ENCODE peak calls at places on chromosomes 11 and 22, in ten cellular contexts. Q is GM23338, J is tibial nerve, F is right lobe of liver, U is fibroblast of lung, K is HCT116, R is fibroblast of the aortic adventitia, A is AG10803, E is lower leg skin, V is NB4. D is an unnamed sample.

GRCh38 chr11:64870893-64871849 is 7.2 kb downstream of the EHD1 start:
- DNase-seq in E (no peak), V (no peak), U (no peak), K (no peak), Q (no peak), R (no peak), A (no peak), F (no peak), J (no peak), D (no peak)

GRCh38 chr11:36509265-36509664 is 807 bp downstream of the TRAF6 start:
- DNase-seq in U (peak; percentile 27), Q (peak; percentile 35), F (no peak), E (no peak), R (peak; percentile 41), V (peak; percentile 37), K (no peak), J (no peak), A (peak; percentile 11), D (no peak)

GRCh38 chr11:90223248-90223585 is 368 bp upstream of the CHORDC1 start:
- DNase-seq in V (no peak), Q (no peak), U (no peak), E (no peak), A (no peak), R (no peak), J (no peak), F (no peak), K (no peak), D (no peak)

GRCh38 chr11:37505406-37505805 is 907.4 kb upstream of the RAG2 start:
- DNase-seq in R (no peak), E (no peak), J (no peak), A (no peak), V (no peak), Q (peak; percentile 1), F (no peak), U (no peak), K (no peak), D (no peak)

GRCh38 chr11:130772266-130773227 is 143.7 kb downstream of the SNX19 start:
- DNase-seq in E (no peak), J (peak; percentile 47), U (peak; percentile 99), R (peak; percentile 98), Q (no peak), V (peak; percentile 41), A (peak; percentile 97), F (no peak), K (no peak), D (peak; percentile 92)

GRCh38 chr22:34526681-34527080 is 539.3 kb upstream of the ISX start:
- DNase-seq in A (no peak), F (no peak), J (no peak), V (no peak), U (no peak), K (no peak), E (no peak), R (no peak), Q (no peak), D (no peak)

GRCh38 chr11:118610773-118611432 is 3.5 kb downstream of the PHLDB1 start:
- DNase-seq in A (peak; percentile 61), V (peak; percentile 79), K (no peak), R (peak; percentile 64), J (peak; percentile 86), E (peak; percentile 96), U (peak; percentile 65), Q (peak; percentile 94), F (peak; percentile 87), D (no peak)

GRCh38 chr22:26852176-26852575 is 194.8 kb downstream of the MIAT start:
- DNase-seq in E (peak; percentile 15), V (peak; percentile 15), K (no peak), F (no peak), Q (peak; percentile 89), U (no peak), J (no peak), A (no peak), R (no peak), D (no peak)

GRCh38 chr11:44726278-44727113 is at the start of gene TSPAN18:
- DNase-seq in Q (peak; percentile 78), A (no peak), E (no peak), J (no peak), F (no peak), K (no peak), R (no peak), U (no peak), V (peak; percentile 36), D (no peak)

GRCh38 chr11:25938952-25939351 is 393.0 kb upstream of the ANO3 start:
- DNase-seq in J (no peak), V (no peak), K (no peak), F (no peak), U (no peak), Q (peak; percentile 67), R (no peak), E (no peak), A (no peak), D (no peak)

GRCh38 chr11:132184079-132184478 is 813.7 kb downstream of the NTM start:
- DNase-seq in K (no peak), Q (peak; percentile 11), A (no peak), J (no peak), F (no peak), E (no peak), R (no peak), V (no peak), U (no peak), D (no peak)

DNA sequence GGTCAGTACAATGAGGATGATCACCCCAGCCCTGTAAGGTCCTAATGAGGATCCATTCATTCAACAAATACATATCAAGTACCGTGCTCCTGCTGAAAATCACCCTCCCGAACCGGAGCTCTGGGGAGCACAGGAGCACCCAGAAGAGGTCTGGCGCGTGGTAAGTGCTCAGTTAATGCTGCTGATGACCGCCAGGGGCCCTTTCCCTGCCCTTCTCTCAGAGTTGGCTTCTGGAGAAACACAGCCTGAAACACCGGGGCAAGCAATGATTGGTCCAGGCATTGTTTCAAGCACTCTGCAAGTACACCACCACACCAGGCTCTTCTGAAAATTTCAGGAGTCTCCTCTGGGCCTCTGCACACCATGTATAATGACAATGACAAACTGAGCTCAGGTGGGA is 3.8 kb upstream of the CCDC86 start:
- DNase-seq in R (peak; percentile 25), Q (peak; percentile 76), J (no peak), U (peak; percentile 34), A (peak; percentile 18), F (no peak), E (no peak), V (no peak), K (peak; percentile 10), D (no peak)
- TF ChIP-seq CTCF in R (peak; percentile 38), Q (peak; percentile 65), J (no peak), U (peak; percentile 49), A (peak; percentile 39), F (no peak), E (no peak), V (no peak), K (no peak), D (peak; percentile 26)

DNA sequence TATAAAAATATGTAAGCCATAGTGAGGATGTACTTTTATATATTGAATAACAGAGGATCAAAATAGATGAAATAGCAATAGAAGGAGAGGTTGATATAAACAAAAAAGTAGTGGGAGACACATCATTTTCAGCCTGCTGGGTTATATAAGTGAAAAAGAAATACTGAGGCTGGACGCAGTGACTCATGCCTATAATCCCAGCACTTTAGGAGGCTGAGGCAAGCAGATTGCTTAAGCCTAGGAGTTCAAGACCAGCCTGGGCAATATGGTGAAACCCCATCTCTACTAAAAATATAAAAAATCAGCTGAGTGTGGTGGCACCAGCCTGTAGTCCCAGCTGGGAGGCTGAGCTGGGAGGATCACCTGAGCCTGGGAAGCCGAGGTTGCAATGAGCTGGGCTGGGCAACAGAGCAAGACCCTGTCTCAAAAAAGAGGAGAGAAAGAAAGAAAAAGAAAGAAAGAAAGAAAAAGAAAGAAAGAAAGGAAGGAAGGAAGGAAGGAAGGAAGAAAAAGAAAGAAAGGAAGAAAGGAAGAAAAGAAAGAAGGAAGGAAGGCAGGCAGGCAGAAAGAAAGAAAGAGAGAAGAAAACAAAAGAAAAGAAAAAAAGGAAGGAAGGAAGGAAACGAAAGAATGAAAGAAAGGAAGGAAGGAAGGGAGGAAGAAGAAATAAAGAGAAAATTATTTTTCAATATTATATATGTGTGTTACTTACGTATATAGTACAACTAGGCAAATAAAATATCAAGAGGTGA is 7.0 kb upstream of the P2RY2 start:
- DNase-seq in R (no peak), K (no peak), J (no peak), Q (no peak), E (no peak), F (no peak), V (peak; percentile 85), A (no peak), U (no peak), D (no peak)
- H3K4me3 ChIP-seq in R (no peak overlapping the region), K (no peak overlapping the region), J (no peak overlapping the region), Q (no peak overlapping the region), E (no peak overlapping the region), F (no peak overlapping the region), V (no peak overlapping the region), A (no peak overlapping the region), U (no peak overlapping the region), D (no peak overlapping the region)

DNA sequence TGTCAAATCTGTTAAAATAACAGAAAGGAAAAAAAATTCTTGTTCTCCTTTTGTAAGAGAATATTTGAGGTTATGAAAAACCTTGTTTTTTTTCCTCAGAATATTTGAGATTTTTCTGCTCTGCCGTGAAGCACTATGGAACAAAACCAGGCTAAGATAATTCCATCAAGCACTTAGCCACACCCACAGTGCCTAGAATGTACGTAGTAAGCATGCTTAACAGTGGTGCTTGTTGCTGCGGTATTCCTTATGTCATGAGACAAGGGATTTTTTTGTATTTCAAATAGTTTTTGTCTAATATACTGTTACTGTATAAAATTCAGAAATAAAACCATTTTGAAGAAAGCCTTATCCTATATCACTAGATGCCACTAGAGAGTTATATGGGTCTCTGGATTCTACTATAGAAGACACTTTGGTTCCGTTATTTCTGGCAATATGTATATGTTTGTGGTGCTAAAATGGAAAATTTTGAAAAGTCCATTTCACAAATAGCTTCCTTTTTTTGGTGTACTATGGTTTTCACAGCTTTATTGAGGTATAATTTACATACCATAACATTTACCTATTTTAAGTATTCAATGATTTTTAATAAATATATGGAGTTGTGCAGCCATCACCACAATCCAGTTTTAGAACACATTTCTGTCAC is 23.7 kb downstream of the PDHX start:
- DNase-seq in K (no peak), V (no peak), U (peak; percentile 12), A (peak; percentile 82), J (no peak), E (no peak), R (peak; percentile 66), Q (no peak), F (no peak), D (no peak)
- TF ChIP-seq CTCF in K (no peak), V (no peak), U (peak; percentile 12), A (peak; percentile 11), J (no peak), E (no peak), R (no peak), Q (no peak), F (no peak), D (no peak)

GRCh38 chr11:46616551-46617450 is at the start of gene HARBI1:
- DNase-seq in E (peak; percentile 96), F (peak; percentile 93), U (peak; percentile 89), A (peak; percentile 89), R (peak; percentile 87), J (peak; percentile 71), V (peak; percentile 93), K (peak; percentile 82), Q (peak; percentile 92), D (peak; percentile 72)

GRCh38 chr11:46617451-46618314 is at the start of gene ATG13:
- DNase-seq in Q (peak; percentile 81), V (peak; percentile 86), U (peak; percentile 88), R (peak; percentile 89), F (peak; percentile 74), A (peak; percentile 78), K (peak; percentile 28), J (peak; percentile 73), E (peak; percentile 95), D (no peak)

GRCh38 chr11:46615756-46616155 is 1.3 kb downstream of the HARBI1 start:
- DNase-seq in F (no peak), U (no peak), R (no peak), J (no peak), A (peak; percentile 25), K (no peak), V (no peak), E (no peak), Q (no peak), D (no peak)

GRCh38 chr11:46618789-46619188 is 1.4 kb downstream of the ATG13 start:
- DNase-seq in V (peak; percentile 34), R (no peak), J (no peak), Q (no peak), E (no peak), F (no peak), A (no peak), K (no peak), U (no peak), D (no peak)
- H3K4me3 ChIP-seq in V (peak overlapping the region; percentile 97), R (peak overlapping the region; percentile 98), J (peak overlapping the region; percentile 97), Q (peak overlapping the region; percentile 99), E (no peak overlapping the region), F (no peak overlapping the region), A (peak overlapping the region; percentile 100), K (peak overlapping the region; percentile 71), U (no peak overlapping the region), D (peak overlapping the region; percentile 99)